ENCODE peak calls at places on chromosomes 7 and 10, in four cellular contexts. B is T-helper 9 cell; P is left ventricle myocardium superior; R is stimulated activated CD8-positive, alpha-beta memory T cell treated with anti-CD3 and anti-CD28 coated beads, Interleukin-2, amount 100 ng/mL, for 1 hour. O is an unnamed sample.

GRCh38 chr10:790821-791551 is 101.5 kb upstream of the DIP2C start:
- DNase-seq in B (no peak), R (no peak), P (no peak), O (peak; percentile 43)

GRCh38 chr10:105807930-105808587 is 1167.0 kb downstream of the SORCS3 start:
- DNase-seq in R (no peak), B (no peak), P (no peak), O (no peak)

GRCh38 chr7:94507462-94507861 is 2.1 kb upstream of the CASD1 start:
- DNase-seq in P (no peak), B (no peak), R (no peak), O (no peak)

GRCh38 chr7:103106336-103107070 is 31.6 kb downstream of the ARMC10 start:
- DNase-seq in B (no peak), P (no peak), R (no peak), O (peak; percentile 48)

GRCh38 chr7:79436378-79436777 is 17.1 kb downstream of the MAGI2 start:
- DNase-seq in P (no peak), R (no peak), B (no peak), O (no peak)

GRCh38 chr7:108299251-108300014 is 156.8 kb downstream of the NRCAM start:
- DNase-seq in P (no peak), R (no peak), B (no peak), O (no peak)

GRCh38 chr7:24979470-24979862 is 512 bp downstream of the OSBPL3 start:
- DNase-seq in B (peak; percentile 73), R (peak; percentile 54), P (peak; percentile 81), O (peak; percentile 79)

GRCh38 chr10:25026463-25026862 is 10.1 kb downstream of the THNSL1 start:
- DNase-seq in R (no peak), P (no peak), B (no peak), O (no peak)

GRCh38 chr10:102643346-102644065 is 773 bp upstream of the TRIM8 start:
- DNase-seq in B (peak; percentile 22), P (peak; percentile 82), R (no peak), O (peak; percentile 78)

GRCh38 chr7:24724451-24725190 is 32.6 kb downstream of the GSDME start:
- DNase-seq in B (no peak), R (no peak), P (no peak), O (no peak)

GRCh38 chr7:41796331-41796730 is 93.4 kb upstream of the INHBA start:
- DNase-seq in R (no peak), P (no peak), B (no peak), O (no peak)

GRCh38 chr10:132872658-132873057 is 69.7 kb downstream of the CFAP46 start:
- DNase-seq in R (no peak), P (no peak), B (no peak), O (no peak)

GRCh38 chr10:98620503-98620902 is 173.8 kb upstream of the HPS1 start:
- DNase-seq in R (no peak), B (no peak), P (no peak), O (no peak)

GRCh38 chr7:40541336-40541735 is 406.5 kb downstream of the SUGCT start:
- DNase-seq in R (no peak), B (no peak), P (no peak), O (no peak)

GRCh38 chr7:37211097-37211496 is 237.6 kb downstream of the ELMO1 start:
- DNase-seq in R (no peak), B (no peak), P (peak; percentile 61), O (no peak)

GRCh38 chr7:139972000-139972399 is 90.8 kb downstream of the PARP12 start:
- DNase-seq in B (no peak), P (no peak), R (no peak), O (no peak)

GRCh38 chr10:79488870-79489269 is 23.5 kb upstream of the EIF5AL1 start:
- DNase-seq in B (no peak), R (no peak), P (no peak), O (no peak)

GRCh38 chr7:156480671-156481070 is 159.9 kb upstream of the RNF32 start:
- DNase-seq in R (no peak), P (no peak), B (no peak), O (no peak)

GRCh38 chr10:31708513-31708912 is 220.1 kb downstream of the ARHGAP12 start:
- DNase-seq in R (no peak), B (no peak), P (peak; percentile 43), O (no peak)

GRCh38 chr7:37449621-37450020 is 957 bp upstream of the ELMO1 start:
- DNase-seq in R (no peak), P (no peak), B (no peak), O (no peak)

GRCh38 chr7:132416395-132416794 is 159.9 kb downstream of the PLXNA4 start:
- DNase-seq in P (no peak), R (no peak), B (no peak), O (no peak)

GRCh38 chr7:132759482-132760240 is 183.4 kb upstream of the PLXNA4 start:
- DNase-seq in R (no peak), P (no peak), B (no peak), O (no peak)

GRCh38 chr10:36129051-36129450 is 487.0 kb upstream of the FZD8 start:
- DNase-seq in B (no peak), P (no peak), R (no peak), O (no peak)

GRCh38 chr7:66047426-66047825 is 28.2 kb upstream of the ASL start:
- DNase-seq in R (no peak), P (no peak), B (no peak), O (no peak)

GRCh38 chr10:103986360-103986759 is 19.4 kb downstream of the SLK start:
- DNase-seq in R (no peak), P (no peak), B (peak; percentile 7), O (no peak)